ENCODE peak calls at places on chromosomes 6 and 20, in seven cellular contexts. R, U, V, W, S, D and T are unnamed samples.
A peak's percentile ranks its signal among the peaks of the same experiment; 100 is the strongest.

GRCh38 chr6:166632731-166633130 is 5.7 kb upstream of the RPS6KA2 start:
- DNase-seq in R (no peak), W (no peak), U (no peak), S (no peak), D (no peak), V (no peak), T (no peak)

GRCh38 chr20:24891546-24892393 is 57.3 kb upstream of the CST7 start:
- DNase-seq in V (no peak), W (no peak), R (no peak), U (no peak), S (no peak), D (no peak), T (no peak)

GRCh38 chr6:145070791-145071190 is 664.5 kb downstream of the EPM2A start:
- DNase-seq in S (no peak), W (no peak), D (no peak), U (no peak), R (no peak), V (no peak), T (no peak)

GRCh38 chr6:30617565-30618269 is at the start of gene MRPS18B:
- DNase-seq in R (peak; percentile 99), U (peak; percentile 82), W (peak; percentile 98), V (peak; percentile 99), S (peak; percentile 92), D (peak; percentile 96), T (peak; percentile 90)

GRCh38 chr6:129672883-129673631 is 36.9 kb downstream of the ARHGAP18 start:
- DNase-seq in S (no peak), V (no peak), U (no peak), R (peak; percentile 60), W (peak; percentile 55), D (peak; percentile 80), T (no peak)

GRCh38 chr20:63692436-63693078 is 3.9 kb upstream of the TNFRSF6B start:
- DNase-seq in W (no peak), U (no peak), S (no peak), R (no peak), V (no peak), D (no peak), T (no peak)

GRCh38 chr6:106197441-106197840 is 111.3 kb downstream of the PRDM1 start:
- DNase-seq in W (no peak), V (no peak), U (no peak), R (no peak), D (no peak), S (no peak), T (no peak)

GRCh38 chr20:3045816-3046676 is at the start of gene MRPS26:
- DNase-seq in R (no peak), S (peak; percentile 92), D (peak; percentile 60), V (peak; percentile 92), U (peak; percentile 96), W (peak; percentile 91), T (peak; percentile 90)

GRCh38 chr20:36770680-36771079 is 2.9 kb downstream of the DSN1 start:
- DNase-seq in S (no peak), D (no peak), V (peak; percentile 70), W (no peak), R (no peak), U (no peak), T (no peak)

GRCh38 chr6:834879-835278 is 141.9 kb upstream of the EXOC2 start:
- DNase-seq in R (no peak), U (no peak), S (no peak), V (no peak), W (no peak), D (no peak), T (no peak)

GRCh38 chr20:15890358-15890982 is 682.8 kb downstream of the KIF16B start:
- DNase-seq in U (no peak), W (no peak), D (no peak), R (no peak), S (no peak), V (no peak), T (no peak)

GRCh38 chr20:18585134-18585533 is 2.7 kb upstream of the DTD1 start:
- DNase-seq in S (no peak), U (no peak), W (peak; percentile 86), D (peak; percentile 78), R (no peak), V (peak; percentile 36), T (no peak)

GRCh38 chr6:40395066-40395697 is 192.0 kb downstream of the LRFN2 start:
- DNase-seq in U (no peak), D (no peak), V (no peak), W (no peak), S (peak; percentile 33), R (no peak), T (no peak)

GRCh38 chr20:10673176-10673830 is 496 bp downstream of the JAG1 start:
- DNase-seq in V (peak; percentile 13), W (no peak), S (peak; percentile 67), R (no peak), D (no peak), U (peak; percentile 72), T (peak; percentile 76)

GRCh38 chr6:41566961-41567360 is 20.8 kb downstream of the FOXP4 start:
- DNase-seq in D (no peak), V (no peak), S (no peak), U (no peak), R (no peak), W (no peak), T (no peak)
- H3K36me3 ChIP-seq in D (peaks cover 22% of the 10 kb centered on the region), V (peaks cover 49% of the 10 kb centered on the region), S (no peaks in the 10 kb centered on the region), U (no peaks in the 10 kb centered on the region), R (peaks cover 5% of the 10 kb centered on the region), W (peaks cover 82% of the 10 kb centered on the region), T (peaks cover 16% of the 10 kb centered on the region)

DNA sequence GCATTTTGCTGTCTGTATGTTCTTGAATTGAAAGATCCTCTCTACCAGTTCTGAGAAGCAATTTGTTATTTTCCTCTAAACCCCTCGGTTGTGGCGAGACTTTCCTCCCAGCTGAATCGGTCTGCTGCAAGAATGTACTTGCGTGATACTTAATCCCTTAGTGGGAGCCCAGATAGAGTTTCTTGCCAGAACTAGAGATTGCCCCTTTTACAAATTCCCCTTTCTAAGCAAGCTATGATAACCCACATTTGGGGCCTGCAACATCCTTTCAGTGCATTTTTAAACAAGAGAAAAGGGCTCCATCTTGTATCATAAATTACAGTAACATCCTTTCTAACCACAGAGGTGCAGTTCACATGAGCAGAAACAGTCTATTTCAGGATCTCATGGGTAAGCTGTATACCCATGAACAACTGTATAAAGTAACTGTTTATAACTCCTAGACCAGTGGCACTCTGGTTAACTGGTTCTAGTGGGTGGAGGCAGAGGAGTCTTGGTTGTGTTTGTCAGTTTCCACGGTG is 112.9 kb upstream of the ZNF217 start:
- DNase-seq in D (no peak), R (peak; percentile 81), U (no peak), W (no peak), S (no peak), V (no peak), T (no peak)
- TF ChIP-seq YY1 in D (no peak), R (peak; percentile 70), U (no peak), W (no peak), S (no peak), V (no peak), T (no peak)

GRCh38 chr20:29296256-29297230 is 1960.9 kb upstream of the DEFB115 start:
- DNase-seq in U (no peak), W (no peak), S (no peak), V (no peak), D (no peak), R (no peak), T (no peak)

GRCh38 chr20:29299811-29300578 is 1957.5 kb upstream of the DEFB115 start:
- DNase-seq in V (no peak), R (no peak), D (no peak), U (no peak), W (no peak), S (no peak), T (no peak)

GRCh38 chr20:29297411-29298270 is 1959.8 kb upstream of the DEFB115 start:
- DNase-seq in D (no peak), S (no peak), V (no peak), R (no peak), W (no peak), U (no peak), T (no peak)

GRCh38 chr20:29298759-29299613 is 1958.5 kb upstream of the DEFB115 start:
- DNase-seq in W (no peak), V (no peak), D (no peak), U (no peak), S (no peak), R (no peak), T (no peak)

DNA sequence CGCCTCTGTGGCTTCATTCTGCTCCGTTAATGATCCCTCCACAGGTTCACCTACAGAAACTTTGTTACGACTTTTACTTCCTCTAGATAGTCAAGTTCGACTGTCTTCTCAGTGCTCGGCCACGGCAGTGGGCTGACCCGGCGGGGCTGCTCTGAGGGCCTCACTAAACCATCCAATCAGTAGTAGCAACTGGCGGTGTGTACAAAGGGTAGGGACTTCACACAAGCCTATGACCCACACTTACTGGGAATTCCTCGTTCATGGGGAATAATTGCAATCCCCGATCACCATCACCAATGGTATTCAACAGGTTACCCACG is 1959.2 kb upstream of the DEFB115 start:
- DNase-seq in D (no peak), W (no peak), V (no peak), U (no peak), S (no peak), R (no peak), T (no peak)
- H3K9me3 ChIP-seq in D (no peaks in the 10 kb centered on the region), W (peaks cover 72% of the 10 kb centered on the region), V (no peaks in the 10 kb centered on the region), U (no peaks in the 10 kb centered on the region), S (peaks cover 39% of the 10 kb centered on the region), R (no peaks in the 10 kb centered on the region), T (no peaks in the 10 kb centered on the region)

GRCh38 chr6:43516697-43517502 is at the start of the genes POLR1C and YIPF3:
- DNase-seq in R (peak; percentile 95), W (peak; percentile 98), D (peak; percentile 98), U (peak; percentile 98), S (peak; percentile 95), V (peak; percentile 100), T (peak; percentile 90)
- H3K36me3 ChIP-seq in R (peaks cover 28% of the 10 kb centered on the region), W (peaks cover 64% of the 10 kb centered on the region), D (peaks cover 51% of the 10 kb centered on the region), U (peaks cover 49% of the 10 kb centered on the region), S (peaks cover 38% of the 10 kb centered on the region), V (peaks cover 82% of the 10 kb centered on the region), T (peaks cover 65% of the 10 kb centered on the region)

GRCh38 chr6:17885889-17886576 is 101.4 kb downstream of the KIF13A start:
- DNase-seq in D (no peak), S (no peak), R (no peak), V (no peak), W (no peak), U (no peak), T (no peak)
- TF ChIP-seq YY1 in D (no peak), S (no peak), R (no peak), V (no peak), W (no peak), U (no peak), T (no peak)

DNA sequence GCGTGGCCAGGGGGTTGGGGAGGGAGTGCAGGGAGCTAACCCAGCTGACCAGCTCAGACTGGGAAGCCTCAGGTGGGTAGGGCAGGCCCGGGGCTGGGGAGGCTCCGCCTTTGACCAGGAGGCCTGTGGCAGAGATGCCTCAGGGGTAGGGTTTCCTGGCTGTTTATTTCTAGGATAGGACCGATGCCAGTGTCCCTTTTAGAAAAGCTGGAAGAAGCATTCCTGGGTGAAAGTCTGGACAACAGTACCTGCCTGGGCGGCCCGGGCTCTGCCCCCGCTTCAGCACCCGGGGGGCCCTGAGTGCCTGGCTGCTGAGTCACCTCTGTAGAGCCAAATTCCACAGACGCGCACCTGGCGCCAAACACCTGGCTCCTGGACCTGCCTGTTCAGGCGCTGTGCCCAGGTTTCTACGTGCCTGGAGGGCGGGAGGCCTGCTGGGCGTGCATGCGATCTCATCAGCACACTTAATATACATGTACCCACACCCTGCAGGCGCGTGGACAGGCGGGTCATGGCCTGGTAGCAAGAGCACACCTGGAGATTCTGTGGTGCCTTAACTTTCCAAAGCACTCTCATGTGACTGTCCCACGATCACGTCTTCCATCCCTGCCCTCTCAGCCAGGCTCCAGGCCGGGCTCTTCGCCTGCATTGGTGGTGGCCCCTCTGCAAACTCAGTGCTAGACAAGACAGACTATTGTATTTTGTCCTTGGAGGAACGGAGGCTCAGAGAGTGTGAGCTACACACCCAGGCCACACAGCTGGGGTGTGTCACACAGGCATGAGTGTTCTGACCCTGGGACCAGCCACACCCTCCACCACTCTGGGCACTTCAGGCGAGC is 264.4 kb downstream of the DLL1 start:
- DNase-seq in U (no peak), D (peak; percentile 27), W (no peak), R (no peak), S (no peak), V (no peak), T (no peak)
- H3K9me3 ChIP-seq in U (no peaks in the 10 kb centered on the region), D (no peaks in the 10 kb centered on the region), W (no peaks in the 10 kb centered on the region), R (no peaks in the 10 kb centered on the region), S (no peaks in the 10 kb centered on the region), V (no peaks in the 10 kb centered on the region), T (no peaks in the 10 kb centered on the region)